ENCODE peak calls at places on chromosomes 12 and 14, in ten cellular contexts. One of them, this sample, is unnamed.

GRCh38 chr12:6819069-6820030 is 2.3 kb upstream of the GPR162 start:
- DNase-seq in activated T-helper 9 cell treated with anti-CD3 and anti-CD28 coated beads, Interleukin-2, amount 50 U/mL, for 16 hours: no peak
- DNase-seq in NCI-H146: no peak
- DNase-seq in T follicular helper cell: no peak
- DNase-seq in foreskin fibroblast: no peak
- DNase-seq in upper lobe of right lung: no peak
- DNase-seq in RWPE1: no peak
- DNase-seq in K562: no peak
- DNase-seq in LoVo: no peak
- DNase-seq in SW 1271: no peak
- DNase-seq in this sample: no peak

GRCh38 chr14:100524933-100525243 is 62.3 kb downstream of the BEGAIN start:
- DNase-seq in SW 1271: no peak
- DNase-seq in NCI-H146: peak; percentile 4
- DNase-seq in T follicular helper cell: no peak
- DNase-seq in LoVo: no peak
- DNase-seq in activated T-helper 9 cell treated with anti-CD3 and anti-CD28 coated beads, Interleukin-2, amount 50 U/mL, for 16 hours: no peak
- DNase-seq in RWPE1: no peak
- DNase-seq in upper lobe of right lung: peak; percentile 42
- DNase-seq in K562: peak; percentile 68
- DNase-seq in foreskin fibroblast: no peak
- DNase-seq in this sample: peak; percentile 54

GRCh38 chr12:27343255-27344000 is 10.8 kb downstream of the BMAL2 start:
- DNase-seq in NCI-H146: no peak
- DNase-seq in LoVo: peak; percentile 60
- DNase-seq in K562: no peak
- DNase-seq in activated T-helper 9 cell treated with anti-CD3 and anti-CD28 coated beads, Interleukin-2, amount 50 U/mL, for 16 hours: no peak
- DNase-seq in upper lobe of right lung: no peak
- DNase-seq in RWPE1: peak; percentile 88
- DNase-seq in foreskin fibroblast: peak; percentile 84
- DNase-seq in T follicular helper cell: no peak
- DNase-seq in SW 1271: peak; percentile 73
- DNase-seq in this sample: no peak

GRCh38 chr14:53002576-53002975 is 51.7 kb upstream of the FERMT2 start:
- DNase-seq in LoVo: no peak
- DNase-seq in foreskin fibroblast: no peak
- DNase-seq in NCI-H146: peak; percentile 2
- DNase-seq in K562: peak; percentile 44
- DNase-seq in T follicular helper cell: no peak
- DNase-seq in activated T-helper 9 cell treated with anti-CD3 and anti-CD28 coated beads, Interleukin-2, amount 50 U/mL, for 16 hours: no peak
- DNase-seq in upper lobe of right lung: no peak
- DNase-seq in SW 1271: no peak
- DNase-seq in RWPE1: no peak
- DNase-seq in this sample: no peak

GRCh38 chr12:114682101-114682919 is 1.7 kb downstream of the TBX3 start:
- DNase-seq in SW 1271: no peak
- DNase-seq in foreskin fibroblast: no peak
- DNase-seq in T follicular helper cell: no peak
- DNase-seq in K562: no peak
- DNase-seq in upper lobe of right lung: no peak
- DNase-seq in activated T-helper 9 cell treated with anti-CD3 and anti-CD28 coated beads, Interleukin-2, amount 50 U/mL, for 16 hours: no peak
- DNase-seq in LoVo: no peak
- DNase-seq in RWPE1: no peak
- DNase-seq in NCI-H146: no peak
- DNase-seq in this sample: no peak

GRCh38 chr14:89625988-89626806 is 209.2 kb upstream of the FOXN3 start:
- DNase-seq in activated T-helper 9 cell treated with anti-CD3 and anti-CD28 coated beads, Interleukin-2, amount 50 U/mL, for 16 hours: no peak
- DNase-seq in RWPE1: no peak
- DNase-seq in T follicular helper cell: no peak
- DNase-seq in NCI-H146: no peak
- DNase-seq in SW 1271: no peak
- DNase-seq in LoVo: no peak
- DNase-seq in upper lobe of right lung: no peak
- DNase-seq in foreskin fibroblast: no peak
- DNase-seq in K562: no peak
- DNase-seq in this sample: no peak

GRCh38 chr14:78701246-78701645 is 531.1 kb downstream of the NRXN3 start:
- DNase-seq in RWPE1: no peak
- DNase-seq in activated T-helper 9 cell treated with anti-CD3 and anti-CD28 coated beads, Interleukin-2, amount 50 U/mL, for 16 hours: no peak
- DNase-seq in upper lobe of right lung: no peak
- DNase-seq in LoVo: no peak
- DNase-seq in NCI-H146: no peak
- DNase-seq in foreskin fibroblast: no peak
- DNase-seq in SW 1271: no peak
- DNase-seq in K562: no peak
- DNase-seq in T follicular helper cell: no peak
- DNase-seq in this sample: no peak

GRCh38 chr12:26798013-26798412 is 35.0 kb downstream of the ITPR2 start:
- DNase-seq in SW 1271: no peak
- DNase-seq in RWPE1: no peak
- DNase-seq in NCI-H146: no peak
- DNase-seq in activated T-helper 9 cell treated with anti-CD3 and anti-CD28 coated beads, Interleukin-2, amount 50 U/mL, for 16 hours: no peak
- DNase-seq in K562: no peak
- DNase-seq in upper lobe of right lung: no peak
- DNase-seq in foreskin fibroblast: no peak
- DNase-seq in LoVo: no peak
- DNase-seq in T follicular helper cell: no peak
- DNase-seq in this sample: no peak

GRCh38 chr14:26867171-26867757 is 269.4 kb upstream of the NOVA1 start:
- DNase-seq in T follicular helper cell: no peak
- DNase-seq in RWPE1: no peak
- DNase-seq in K562: no peak
- DNase-seq in foreskin fibroblast: no peak
- DNase-seq in SW 1271: no peak
- DNase-seq in LoVo: no peak
- DNase-seq in activated T-helper 9 cell treated with anti-CD3 and anti-CD28 coated beads, Interleukin-2, amount 50 U/mL, for 16 hours: no peak
- DNase-seq in upper lobe of right lung: no peak
- DNase-seq in NCI-H146: peak; percentile 70
- DNase-seq in this sample: no peak

GRCh38 chr14:88551094-88551870 is 3.5 kb downstream of the PTPN21 start:
- DNase-seq in LoVo: peak; percentile 85
- DNase-seq in RWPE1: peak; percentile 80
- DNase-seq in foreskin fibroblast: peak; percentile 84
- DNase-seq in activated T-helper 9 cell treated with anti-CD3 and anti-CD28 coated beads, Interleukin-2, amount 50 U/mL, for 16 hours: no peak
- DNase-seq in upper lobe of right lung: peak; percentile 90
- DNase-seq in T follicular helper cell: no peak
- DNase-seq in K562: peak; percentile 44
- DNase-seq in NCI-H146: peak; percentile 85
- DNase-seq in SW 1271: no peak
- DNase-seq in this sample: peak; percentile 89

GRCh38 chr12:38921025-38921677 is 15.8 kb upstream of the CPNE8 start:
- DNase-seq in K562: peak; percentile 20
- DNase-seq in RWPE1: peak; percentile 54
- DNase-seq in foreskin fibroblast: peak; percentile 2
- DNase-seq in T follicular helper cell: peak; percentile 3
- DNase-seq in activated T-helper 9 cell treated with anti-CD3 and anti-CD28 coated beads, Interleukin-2, amount 50 U/mL, for 16 hours: no peak
- DNase-seq in LoVo: peak; percentile 74
- DNase-seq in upper lobe of right lung: no peak
- DNase-seq in NCI-H146: peak; percentile 32
- DNase-seq in SW 1271: peak; percentile 58
- DNase-seq in this sample: no peak

GRCh38 chr12:14774074-14774943 is 29.0 kb downstream of the WBP11 start:
- DNase-seq in foreskin fibroblast: peak; percentile 95
- DNase-seq in activated T-helper 9 cell treated with anti-CD3 and anti-CD28 coated beads, Interleukin-2, amount 50 U/mL, for 16 hours: peak; percentile 81
- DNase-seq in SW 1271: peak; percentile 96
- DNase-seq in NCI-H146: peak; percentile 63
- DNase-seq in LoVo: peak; percentile 99
- DNase-seq in K562: no peak
- DNase-seq in T follicular helper cell: peak; percentile 85
- DNase-seq in RWPE1: peak; percentile 94
- DNase-seq in upper lobe of right lung: peak; percentile 97
- DNase-seq in this sample: peak; percentile 88

GRCh38 chr12:99026332-99027116 is 381.4 kb downstream of the APAF1 start:
- DNase-seq in T follicular helper cell: no peak
- DNase-seq in NCI-H146: no peak
- DNase-seq in activated T-helper 9 cell treated with anti-CD3 and anti-CD28 coated beads, Interleukin-2, amount 50 U/mL, for 16 hours: no peak
- DNase-seq in K562: no peak
- DNase-seq in foreskin fibroblast: no peak
- DNase-seq in upper lobe of right lung: no peak
- DNase-seq in LoVo: no peak
- DNase-seq in RWPE1: no peak
- DNase-seq in SW 1271: no peak
- DNase-seq in this sample: no peak

GRCh38 chr12:64752833-64753238 is 6.4 kb downstream of the GNS start:
- DNase-seq in NCI-H146: no peak
- DNase-seq in activated T-helper 9 cell treated with anti-CD3 and anti-CD28 coated beads, Interleukin-2, amount 50 U/mL, for 16 hours: no peak
- DNase-seq in upper lobe of right lung: no peak
- DNase-seq in RWPE1: no peak
- DNase-seq in foreskin fibroblast: no peak
- DNase-seq in SW 1271: no peak
- DNase-seq in T follicular helper cell: no peak
- DNase-seq in K562: no peak
- DNase-seq in LoVo: no peak
- DNase-seq in this sample: no peak

GRCh38 chr12:93892431-93893210 is 215.4 kb downstream of the CRADD start:
- DNase-seq in RWPE1: no peak
- DNase-seq in upper lobe of right lung: no peak
- DNase-seq in SW 1271: no peak
- DNase-seq in NCI-H146: peak; percentile 23
- DNase-seq in foreskin fibroblast: no peak
- DNase-seq in activated T-helper 9 cell treated with anti-CD3 and anti-CD28 coated beads, Interleukin-2, amount 50 U/mL, for 16 hours: no peak
- DNase-seq in LoVo: no peak
- DNase-seq in T follicular helper cell: no peak
- DNase-seq in K562: no peak
- DNase-seq in this sample: no peak

GRCh38 chr14:40623641-40624040 is 983.0 kb upstream of the LRFN5 start:
- DNase-seq in NCI-H146: no peak
- DNase-seq in RWPE1: no peak
- DNase-seq in LoVo: no peak
- DNase-seq in K562: no peak
- DNase-seq in T follicular helper cell: no peak
- DNase-seq in activated T-helper 9 cell treated with anti-CD3 and anti-CD28 coated beads, Interleukin-2, amount 50 U/mL, for 16 hours: no peak
- DNase-seq in SW 1271: no peak
- DNase-seq in foreskin fibroblast: no peak
- DNase-seq in upper lobe of right lung: no peak
- DNase-seq in this sample: no peak

GRCh38 chr12:9707864-9708808 is 24.8 kb downstream of the CLECL1 start:
- DNase-seq in SW 1271: peak; percentile 45
- DNase-seq in upper lobe of right lung: no peak
- DNase-seq in foreskin fibroblast: no peak
- DNase-seq in K562: peak; percentile 46
- DNase-seq in T follicular helper cell: peak; percentile 56
- DNase-seq in LoVo: peak; percentile 57
- DNase-seq in NCI-H146: peak; percentile 54
- DNase-seq in RWPE1: peak; percentile 34
- DNase-seq in activated T-helper 9 cell treated with anti-CD3 and anti-CD28 coated beads, Interleukin-2, amount 50 U/mL, for 16 hours: peak; percentile 47
- DNase-seq in this sample: no peak

GRCh38 chr12:94586589-94587259 is 63.6 kb downstream of the TMCC3 start:
- DNase-seq in SW 1271: no peak
- DNase-seq in K562: no peak
- DNase-seq in T follicular helper cell: no peak
- DNase-seq in LoVo: peak; percentile 69
- DNase-seq in foreskin fibroblast: no peak
- DNase-seq in RWPE1: no peak
- DNase-seq in activated T-helper 9 cell treated with anti-CD3 and anti-CD28 coated beads, Interleukin-2, amount 50 U/mL, for 16 hours: no peak
- DNase-seq in NCI-H146: no peak
- DNase-seq in upper lobe of right lung: no peak
- DNase-seq in this sample: no peak

GRCh38 chr14:101242442-101243385 is 318.6 kb upstream of the DIO3 start:
- DNase-seq in T follicular helper cell: no peak
- DNase-seq in LoVo: no peak
- DNase-seq in RWPE1: no peak
- DNase-seq in foreskin fibroblast: no peak
- DNase-seq in activated T-helper 9 cell treated with anti-CD3 and anti-CD28 coated beads, Interleukin-2, amount 50 U/mL, for 16 hours: no peak
- DNase-seq in SW 1271: no peak
- DNase-seq in upper lobe of right lung: no peak
- DNase-seq in NCI-H146: no peak
- DNase-seq in K562: no peak
- DNase-seq in this sample: no peak

GRCh38 chr14:105420976-105421674 is 1.5 kb downstream of the MTA1 start:
- DNase-seq in activated T-helper 9 cell treated with anti-CD3 and anti-CD28 coated beads, Interleukin-2, amount 50 U/mL, for 16 hours: no peak
- DNase-seq in LoVo: no peak
- DNase-seq in NCI-H146: no peak
- DNase-seq in upper lobe of right lung: peak; percentile 63
- DNase-seq in SW 1271: no peak
- DNase-seq in foreskin fibroblast: no peak
- DNase-seq in K562: no peak
- DNase-seq in RWPE1: no peak
- DNase-seq in T follicular helper cell: no peak
- DNase-seq in this sample: peak; percentile 60

GRCh38 chr12:96985515-96986362 is 78.7 kb downstream of the NEDD1 start:
- DNase-seq in T follicular helper cell: peak; percentile 15
- DNase-seq in K562: peak; percentile 48
- DNase-seq in LoVo: peak; percentile 38
- DNase-seq in upper lobe of right lung: peak; percentile 67
- DNase-seq in SW 1271: no peak
- DNase-seq in RWPE1: peak; percentile 34
- DNase-seq in NCI-H146: peak; percentile 73
- DNase-seq in foreskin fibroblast: no peak
- DNase-seq in activated T-helper 9 cell treated with anti-CD3 and anti-CD28 coated beads, Interleukin-2, amount 50 U/mL, for 16 hours: peak; percentile 12
- DNase-seq in this sample: no peak

GRCh38 chr12:32918890-32919791 is 22.6 kb upstream of the PKP2 start:
- DNase-seq in RWPE1: peak; percentile 48
- DNase-seq in NCI-H146: peak; percentile 55
- DNase-seq in upper lobe of right lung: no peak
- DNase-seq in activated T-helper 9 cell treated with anti-CD3 and anti-CD28 coated beads, Interleukin-2, amount 50 U/mL, for 16 hours: no peak
- DNase-seq in LoVo: peak; percentile 45
- DNase-seq in SW 1271: peak; percentile 53
- DNase-seq in K562: peak; percentile 24
- DNase-seq in T follicular helper cell: no peak
- DNase-seq in foreskin fibroblast: no peak
- DNase-seq in this sample: no peak

GRCh38 chr14:70118064-70118463 is 70.7 kb downstream of the SLC8A3 start:
- DNase-seq in RWPE1: no peak
- DNase-seq in K562: no peak
- DNase-seq in SW 1271: no peak
- DNase-seq in LoVo: no peak
- DNase-seq in foreskin fibroblast: no peak
- DNase-seq in T follicular helper cell: no peak
- DNase-seq in activated T-helper 9 cell treated with anti-CD3 and anti-CD28 coated beads, Interleukin-2, amount 50 U/mL, for 16 hours: no peak
- DNase-seq in upper lobe of right lung: no peak
- DNase-seq in NCI-H146: no peak
- DNase-seq in this sample: no peak

GRCh38 chr14:21069388-21070082 is 569 bp upstream of the ARHGEF40 start:
- DNase-seq in T follicular helper cell: no peak
- DNase-seq in LoVo: no peak
- DNase-seq in activated T-helper 9 cell treated with anti-CD3 and anti-CD28 coated beads, Interleukin-2, amount 50 U/mL, for 16 hours: no peak
- DNase-seq in upper lobe of right lung: peak; percentile 72
- DNase-seq in NCI-H146: peak; percentile 50
- DNase-seq in foreskin fibroblast: no peak
- DNase-seq in RWPE1: peak; percentile 11
- DNase-seq in SW 1271: no peak
- DNase-seq in K562: no peak
- DNase-seq in this sample: no peak